ENCODE peak calls at places on chromosomes 11 and 22, in eight cellular contexts. Z is RWPE1; W is body of pancreas; P is NCI-H1436; J is right atrium auricular region; U is T1000; C is stimulated activated CD4-positive, alpha-beta T cell treated with anti-CD3 and anti-CD28 coated beads, Interleukin-15, amount 100 ng/mL, for 48 hours; V is NCI-H187. T is an unnamed sample.

GRCh38 chr22:20863356-20863755 is 4.5 kb downstream of the SNAP29 start:
- DNase-seq in W (no peak), Z (no peak), C (no peak), V (no peak), U (no peak), P (no peak), J (no peak), T (no peak)

GRCh38 chr11:42462558-42463310 is 849.1 kb upstream of the API5 start:
- DNase-seq in W (no peak), J (no peak), P (no peak), V (no peak), C (no peak), U (no peak), Z (no peak), T (no peak)

GRCh38 chr11:78902771-78903507 is 328.3 kb upstream of the NARS2 start:
- DNase-seq in Z (no peak), V (no peak), J (no peak), C (no peak), U (no peak), W (no peak), P (no peak), T (no peak)

GRCh38 chr22:20919718-20920117 is 2.5 kb downstream of the CRKL start:
- DNase-seq in W (no peak), J (no peak), C (no peak), V (no peak), Z (no peak), P (no peak), U (no peak), T (no peak)

GRCh38 chr11:61626580-61627380 is 45.9 kb upstream of the SYT7 start:
- DNase-seq in V (no peak), P (no peak), W (peak; percentile 94), C (no peak), J (no peak), Z (peak; percentile 91), U (no peak), T (no peak)

GRCh38 chr11:4543561-4543960 is 1.4 kb upstream of the OR52M1 start:
- DNase-seq in P (no peak), C (no peak), Z (peak; percentile 14), W (no peak), J (no peak), V (no peak), U (no peak), T (no peak)

GRCh38 chr11:124179311-124179710 is 3.8 kb upstream of the OR10D3 start:
- DNase-seq in P (no peak), C (no peak), J (no peak), W (no peak), V (no peak), U (no peak), Z (no peak), T (no peak)

GRCh38 chr11:34809191-34810106 is 106.7 kb downstream of the APIP start:
- DNase-seq in C (no peak), Z (peak; percentile 49), J (no peak), P (no peak), U (peak; percentile 8), V (no peak), W (no peak), T (no peak)

GRCh38 chr11:4068962-4069361 is 25.6 kb upstream of the RRM1 start:
- DNase-seq in P (no peak), Z (no peak), W (peak; percentile 20), V (no peak), U (no peak), J (no peak), C (no peak), T (no peak)

GRCh38 chr11:119403021-119403420 is 20.0 kb downstream of the THY1 start:
- DNase-seq in U (no peak), C (no peak), V (no peak), P (no peak), W (no peak), Z (no peak), J (no peak), T (no peak)

GRCh38 chr11:70440206-70440605 is 41.9 kb downstream of the CTTN start:
- DNase-seq in Z (no peak), U (no peak), J (no peak), P (no peak), C (no peak), V (no peak), W (no peak), T (no peak)

GRCh38 chr11:60844870-60845221 is 2.9 kb downstream of the CCDC86 start:
- DNase-seq in Z (no peak), C (no peak), W (peak; percentile 36), U (no peak), J (no peak), P (no peak), V (no peak), T (no peak)

GRCh38 chr22:44172370-44173108 is 8.2 kb upstream of the PARVG start:
- DNase-seq in W (peak; percentile 84), U (no peak), P (no peak), Z (no peak), J (peak; percentile 83), V (peak; percentile 71), C (no peak), T (peak; percentile 82)

GRCh38 chr22:50731811-50732624 is 6.0 kb upstream of the ACR start:
- DNase-seq in U (no peak), V (no peak), J (no peak), Z (peak; percentile 40), P (peak; percentile 40), W (peak; percentile 25), C (peak; percentile 49), T (no peak)

GRCh38 chr11:78063440-78064181 is at the start of gene THRSP:
- DNase-seq in C (no peak), W (no peak), U (no peak), J (no peak), P (no peak), Z (no peak), V (no peak), T (no peak)

GRCh38 chr11:109424893-109425292 is 2.9 kb downstream of the C11orf87 start:
- DNase-seq in V (no peak), C (no peak), P (no peak), Z (peak; percentile 26), W (peak; percentile 36), J (no peak), U (no peak), T (no peak)

GRCh38 chr11:111977141-111978027 is 40.2 kb downstream of the DIXDC1 start:
- DNase-seq in P (peak; percentile 3), W (peak; percentile 56), C (no peak), J (peak; percentile 72), V (no peak), U (no peak), Z (peak; percentile 41), T (no peak)

GRCh38 chr22:37305873-37306272 is 23.6 kb downstream of the CYTH4 start:
- DNase-seq in V (no peak), W (no peak), J (no peak), U (no peak), P (no peak), C (no peak), Z (no peak), T (no peak)

GRCh38 chr11:66388746-66389386 is 17.3 kb upstream of the SLC29A2 start:
- DNase-seq in U (peak; percentile 29), P (peak; percentile 81), V (peak; percentile 22), Z (peak; percentile 42), J (peak; percentile 72), W (peak; percentile 88), C (peak; percentile 73), T (peak; percentile 78)

GRCh38 chr22:20646377-20646776 is 127.5 kb upstream of the SERPIND1 start:
- DNase-seq in J (no peak), P (no peak), U (no peak), Z (no peak), V (no peak), W (no peak), C (no peak), T (no peak)

GRCh38 chr22:44382461-44383038 is 69.8 kb upstream of the SHISAL1 start:
- DNase-seq in C (no peak), U (no peak), P (no peak), W (no peak), J (no peak), V (no peak), Z (no peak), T (no peak)

GRCh38 chr22:48351376-48352085 is 1476.1 kb downstream of the BRD1 start:
- DNase-seq in W (no peak), J (no peak), U (no peak), P (no peak), Z (no peak), C (no peak), V (no peak), T (no peak)

T was measured in NCI-H2107.